ENCODE peak calls at places on chromosomes 3 and 15, in nine cellular contexts. One of them, this sample, is unnamed.

GRCh38 chr3:23648326-23648964 is 157.3 kb upstream of the UBE2E1 start:
- DNase-seq in K562: no peak
- DNase-seq in right lobe of liver: no peak
- DNase-seq in Peyer's patch: no peak
- DNase-seq in cardiac muscle cell: peak
- DNase-seq in stomach: no peak
- DNase-seq in vagina: no peak
- DNase-seq in fibroblast of mammary gland: peak
- DNase-seq in kidney: no peak
- DNase-seq in this sample: no peak

GRCh38 chr3:185152433-185153169 is at the start of gene C3orf70:
- DNase-seq in K562: peak
- DNase-seq in right lobe of liver: peak
- DNase-seq in Peyer's patch: peak
- DNase-seq in cardiac muscle cell: peak
- DNase-seq in stomach: peak
- DNase-seq in vagina: no peak
- DNase-seq in fibroblast of mammary gland: peak
- DNase-seq in kidney: peak
- DNase-seq in this sample: peak

GRCh38 chr3:171614318-171614967 is 154.2 kb upstream of the TNIK start:
- DNase-seq in K562: peak
- DNase-seq in right lobe of liver: no peak
- DNase-seq in Peyer's patch: no peak
- DNase-seq in cardiac muscle cell: peak
- DNase-seq in stomach: no peak
- DNase-seq in vagina: no peak
- DNase-seq in fibroblast of mammary gland: peak
- DNase-seq in kidney: peak
- DNase-seq in this sample: no peak

GRCh38 chr15:65365229-65365628 is 12.6 kb downstream of the IGDCC3 start:
- DNase-seq in K562: no peak
- DNase-seq in right lobe of liver: no peak
- DNase-seq in Peyer's patch: no peak
- DNase-seq in cardiac muscle cell: no peak
- DNase-seq in stomach: no peak
- DNase-seq in vagina: no peak
- DNase-seq in fibroblast of mammary gland: no peak
- DNase-seq in kidney: peak
- DNase-seq in this sample: no peak

GRCh38 chr3:67819447-67819846 is 165.0 kb upstream of the SUCLG2 start:
- DNase-seq in K562: no peak
- DNase-seq in right lobe of liver: no peak
- DNase-seq in Peyer's patch: no peak
- DNase-seq in cardiac muscle cell: no peak
- DNase-seq in stomach: no peak
- DNase-seq in vagina: no peak
- DNase-seq in fibroblast of mammary gland: no peak
- DNase-seq in kidney: no peak
- DNase-seq in this sample: no peak

GRCh38 chr15:95162967-95163531 is 931.7 kb downstream of the MCTP2 start:
- DNase-seq in K562: no peak
- DNase-seq in right lobe of liver: no peak
- DNase-seq in Peyer's patch: no peak
- DNase-seq in cardiac muscle cell: peak
- DNase-seq in stomach: no peak
- DNase-seq in vagina: no peak
- DNase-seq in fibroblast of mammary gland: peak
- DNase-seq in kidney: no peak
- DNase-seq in this sample: no peak

GRCh38 chr3:183202004-183202722 is 39.6 kb upstream of the LAMP3 start:
- DNase-seq in K562: no peak
- DNase-seq in right lobe of liver: no peak
- DNase-seq in Peyer's patch: no peak
- DNase-seq in cardiac muscle cell: no peak
- DNase-seq in stomach: no peak
- DNase-seq in vagina: no peak
- DNase-seq in fibroblast of mammary gland: no peak
- DNase-seq in kidney: no peak
- DNase-seq in this sample: no peak

GRCh38 chr3:64765951-64766350 is 78.2 kb upstream of the ADAMTS9 start:
- DNase-seq in K562: no peak
- DNase-seq in right lobe of liver: no peak
- DNase-seq in Peyer's patch: no peak
- DNase-seq in cardiac muscle cell: no peak
- DNase-seq in stomach: no peak
- DNase-seq in vagina: no peak
- DNase-seq in fibroblast of mammary gland: no peak
- DNase-seq in kidney: no peak
- DNase-seq in this sample: no peak

GRCh38 chr15:41774873-41775417 is 661 bp downstream of the MAPKBP1 start:
- DNase-seq in K562: no peak
- DNase-seq in right lobe of liver: no peak
- DNase-seq in Peyer's patch: no peak
- DNase-seq in cardiac muscle cell: no peak
- DNase-seq in stomach: no peak
- DNase-seq in vagina: no peak
- DNase-seq in fibroblast of mammary gland: no peak
- DNase-seq in kidney: no peak
- DNase-seq in this sample: no peak

GRCh38 chr3:152102410-152102809 is 166.3 kb upstream of the MBNL1 start:
- DNase-seq in K562: no peak
- DNase-seq in right lobe of liver: no peak
- DNase-seq in Peyer's patch: no peak
- DNase-seq in cardiac muscle cell: no peak
- DNase-seq in stomach: no peak
- DNase-seq in vagina: no peak
- DNase-seq in fibroblast of mammary gland: no peak
- DNase-seq in kidney: no peak
- DNase-seq in this sample: no peak

GRCh38 chr15:96332854-96333193 is 2.3 kb downstream of the NR2F2 start:
- DNase-seq in K562: no peak
- DNase-seq in right lobe of liver: no peak
- DNase-seq in Peyer's patch: no peak
- DNase-seq in cardiac muscle cell: peak
- DNase-seq in stomach: no peak
- DNase-seq in vagina: no peak
- DNase-seq in fibroblast of mammary gland: peak
- DNase-seq in kidney: no peak
- DNase-seq in this sample: no peak

GRCh38 chr15:96330450-96331140 is at the start of gene NR2F2:
- DNase-seq in K562: peak
- DNase-seq in right lobe of liver: peak
- DNase-seq in Peyer's patch: peak
- DNase-seq in cardiac muscle cell: peak
- DNase-seq in stomach: peak
- DNase-seq in vagina: no peak
- DNase-seq in fibroblast of mammary gland: peak
- DNase-seq in kidney: peak
- DNase-seq in this sample: peak

GRCh38 chr15:96331942-96332853 is 1.7 kb downstream of the NR2F2 start:
- DNase-seq in K562: no peak
- DNase-seq in right lobe of liver: peak
- DNase-seq in Peyer's patch: no peak
- DNase-seq in cardiac muscle cell: peak
- DNase-seq in stomach: no peak
- DNase-seq in vagina: no peak
- DNase-seq in fibroblast of mammary gland: peak
- DNase-seq in kidney: peak
- DNase-seq in this sample: peak

GRCh38 chr15:96330064-96330449 is 443 bp upstream of the NR2F2 start:
- DNase-seq in K562: no peak
- DNase-seq in right lobe of liver: no peak
- DNase-seq in Peyer's patch: no peak
- DNase-seq in cardiac muscle cell: peak
- DNase-seq in stomach: no peak
- DNase-seq in vagina: no peak
- DNase-seq in fibroblast of mammary gland: peak
- DNase-seq in kidney: no peak
- DNase-seq in this sample: no peak

GRCh38 chr15:96331141-96331941 is 841 bp downstream of the NR2F2 start:
- DNase-seq in K562: peak
- DNase-seq in right lobe of liver: peak
- DNase-seq in Peyer's patch: no peak
- DNase-seq in cardiac muscle cell: peak
- DNase-seq in stomach: no peak
- DNase-seq in vagina: no peak
- DNase-seq in fibroblast of mammary gland: peak
- DNase-seq in kidney: peak
- DNase-seq in this sample: no peak
- H3K4me3 ChIP-seq in K562: peak
- H3K4me3 ChIP-seq in right lobe of liver: peak
- H3K4me3 ChIP-seq in Peyer's patch: peak
- H3K4me3 ChIP-seq in cardiac muscle cell: peak
- H3K4me3 ChIP-seq in stomach: peak
- H3K4me3 ChIP-seq in vagina: peak
- H3K4me3 ChIP-seq in fibroblast of mammary gland: peak
- H3K4me3 ChIP-seq in kidney: peak
- H3K4me3 ChIP-seq in this sample: peak

GRCh38 chr3:157351981-157352380 is 84.7 kb upstream of the PTX3 start:
- DNase-seq in K562: peak
- DNase-seq in right lobe of liver: no peak
- DNase-seq in Peyer's patch: no peak
- DNase-seq in cardiac muscle cell: no peak
- DNase-seq in stomach: no peak
- DNase-seq in vagina: no peak
- DNase-seq in fibroblast of mammary gland: no peak
- DNase-seq in kidney: no peak
- DNase-seq in this sample: no peak
- TF ChIP-seq CTCF in K562: peak
- TF ChIP-seq CTCF in right lobe of liver: no peak
- TF ChIP-seq CTCF in Peyer's patch: peak
- TF ChIP-seq CTCF in cardiac muscle cell: peak
- TF ChIP-seq CTCF in stomach: peak
- TF ChIP-seq CTCF in vagina: no peak
- TF ChIP-seq CTCF in fibroblast of mammary gland: peak
- TF ChIP-seq CTCF in kidney: no peak
- TF ChIP-seq CTCF in this sample: peak

DNA sequence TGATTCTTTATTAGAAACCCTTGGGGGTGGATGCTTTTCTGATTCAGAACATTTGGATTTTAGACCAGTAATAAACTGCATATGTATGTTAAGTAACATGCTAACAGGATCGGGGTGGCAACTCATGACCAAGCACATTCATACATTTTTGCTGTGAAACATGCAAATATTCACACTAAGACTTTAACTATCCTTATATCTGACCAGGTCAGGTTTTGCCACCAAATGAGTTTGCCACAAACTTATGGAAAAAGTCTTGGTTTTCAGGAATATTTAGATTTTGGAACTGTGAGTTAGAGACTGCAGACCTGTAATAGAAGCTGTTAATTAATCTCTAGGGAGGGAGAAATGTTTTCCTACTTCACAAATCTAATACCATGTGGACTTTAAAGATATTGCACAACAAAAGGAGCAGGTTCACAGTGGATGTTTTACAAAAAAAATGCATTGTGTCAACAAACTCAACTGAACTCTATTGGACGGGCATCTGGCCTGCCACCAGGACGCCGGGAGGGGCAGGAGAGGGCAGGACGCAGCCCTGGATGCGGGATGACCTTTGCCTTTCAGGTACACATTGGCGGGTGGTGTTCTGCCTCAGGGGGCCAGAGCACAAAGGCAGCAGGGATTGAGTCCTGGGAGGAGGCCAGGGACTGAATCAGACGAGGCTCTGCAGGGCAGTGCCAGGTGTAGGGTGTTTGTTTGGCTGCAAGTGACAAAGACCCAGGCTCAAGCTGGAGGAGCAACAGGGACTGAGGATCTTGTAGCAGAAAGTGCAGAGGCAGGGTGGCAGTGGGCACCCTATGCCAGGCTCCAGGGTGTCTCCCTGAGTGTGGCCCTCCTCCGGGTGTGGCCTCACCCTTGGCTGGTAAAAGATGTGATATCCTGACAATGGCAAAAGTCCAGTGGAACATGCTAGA is 30.1 kb upstream of the KLF13 start:
- DNase-seq in K562: no peak
- DNase-seq in right lobe of liver: peak
- DNase-seq in Peyer's patch: peak
- DNase-seq in cardiac muscle cell: no peak
- DNase-seq in stomach: peak
- DNase-seq in vagina: peak
- DNase-seq in fibroblast of mammary gland: no peak
- DNase-seq in kidney: peak
- DNase-seq in this sample: peak
- H3K4me3 ChIP-seq in K562: no peak
- H3K4me3 ChIP-seq in right lobe of liver: peak
- H3K4me3 ChIP-seq in Peyer's patch: no peak
- H3K4me3 ChIP-seq in cardiac muscle cell: no peak
- H3K4me3 ChIP-seq in stomach: no peak
- H3K4me3 ChIP-seq in vagina: no peak
- H3K4me3 ChIP-seq in fibroblast of mammary gland: no peak
- H3K4me3 ChIP-seq in kidney: no peak
- H3K4me3 ChIP-seq in this sample: peak

GRCh38 chr3:102687851-102688555 is 253.2 kb downstream of the ZPLD1 start:
- DNase-seq in K562: no peak
- DNase-seq in right lobe of liver: no peak
- DNase-seq in Peyer's patch: no peak
- DNase-seq in cardiac muscle cell: no peak
- DNase-seq in stomach: no peak
- DNase-seq in vagina: no peak
- DNase-seq in fibroblast of mammary gland: no peak
- DNase-seq in kidney: no peak
- DNase-seq in this sample: no peak
- TF ChIP-seq CTCF in K562: no peak
- TF ChIP-seq CTCF in right lobe of liver: no peak
- TF ChIP-seq CTCF in Peyer's patch: no peak
- TF ChIP-seq CTCF in cardiac muscle cell: no peak
- TF ChIP-seq CTCF in stomach: no peak
- TF ChIP-seq CTCF in vagina: no peak
- TF ChIP-seq CTCF in fibroblast of mammary gland: no peak
- TF ChIP-seq CTCF in kidney: no peak
- TF ChIP-seq CTCF in this sample: no peak

This sample was measured in LNCaP clone FGC.